ENCODE peak calls at places on chromosomes 1 and 21, in seven cellular contexts. One of them, this sample, is unnamed.
A peak's percentile ranks its signal among the peaks of the same experiment; 100 is the strongest.

GRCh38 chr21:16425297-16425696 is 695.5 kb downstream of the USP25 start:
- DNase-seq in SJSA1: no peak
- DNase-seq in PC-3: no peak
- DNase-seq in trophoblast cell: no peak
- DNase-seq in left ventricle myocardium inferior: no peak
- DNase-seq in MM.1S: no peak
- DNase-seq in naive thymus-derived CD4-positive, alpha-beta T cell: no peak
- DNase-seq in this sample: no peak

GRCh38 chr1:160428655-160429054 is 28.3 kb downstream of the VANGL2 start:
- DNase-seq in SJSA1: peak; percentile 70
- DNase-seq in PC-3: peak; percentile 70
- DNase-seq in trophoblast cell: peak; percentile 70
- DNase-seq in left ventricle myocardium inferior: no peak
- DNase-seq in MM.1S: peak; percentile 55
- DNase-seq in naive thymus-derived CD4-positive, alpha-beta T cell: peak; percentile 35
- DNase-seq in this sample: peak; percentile 58

GRCh38 chr1:67545364-67545763 is 115.2 kb upstream of the SERBP1 start:
- DNase-seq in SJSA1: no peak
- DNase-seq in PC-3: no peak
- DNase-seq in trophoblast cell: no peak
- DNase-seq in left ventricle myocardium inferior: no peak
- DNase-seq in MM.1S: no peak
- DNase-seq in naive thymus-derived CD4-positive, alpha-beta T cell: no peak
- DNase-seq in this sample: no peak

GRCh38 chr1:197911857-197912696 is 5.1 kb upstream of the LHX9 start:
- DNase-seq in SJSA1: no peak
- DNase-seq in PC-3: no peak
- DNase-seq in trophoblast cell: no peak
- DNase-seq in left ventricle myocardium inferior: no peak
- DNase-seq in MM.1S: no peak
- DNase-seq in naive thymus-derived CD4-positive, alpha-beta T cell: no peak
- DNase-seq in this sample: no peak

GRCh38 chr21:45386728-45387371 is 18.1 kb upstream of the COL18A1 start:
- DNase-seq in SJSA1: peak; percentile 75
- DNase-seq in PC-3: peak; percentile 75
- DNase-seq in trophoblast cell: no peak
- DNase-seq in left ventricle myocardium inferior: peak; percentile 37
- DNase-seq in MM.1S: no peak
- DNase-seq in naive thymus-derived CD4-positive, alpha-beta T cell: no peak
- DNase-seq in this sample: peak; percentile 43

GRCh38 chr1:212413902-212414327 is 771 bp downstream of the PACC1 start:
- DNase-seq in SJSA1: peak; percentile 29
- DNase-seq in PC-3: no peak
- DNase-seq in trophoblast cell: no peak
- DNase-seq in left ventricle myocardium inferior: no peak
- DNase-seq in MM.1S: no peak
- DNase-seq in naive thymus-derived CD4-positive, alpha-beta T cell: no peak
- DNase-seq in this sample: no peak

GRCh38 chr1:235831148-235831547 is 35.6 kb downstream of the LYST start:
- DNase-seq in SJSA1: no peak
- DNase-seq in PC-3: peak; percentile 17
- DNase-seq in trophoblast cell: peak; percentile 30
- DNase-seq in left ventricle myocardium inferior: peak; percentile 24
- DNase-seq in MM.1S: no peak
- DNase-seq in naive thymus-derived CD4-positive, alpha-beta T cell: no peak
- DNase-seq in this sample: no peak

GRCh38 chr1:35561297-35561971 is 3.8 kb downstream of the NCDN start:
- DNase-seq in SJSA1: no peak
- DNase-seq in PC-3: no peak
- DNase-seq in trophoblast cell: no peak
- DNase-seq in left ventricle myocardium inferior: no peak
- DNase-seq in MM.1S: no peak
- DNase-seq in naive thymus-derived CD4-positive, alpha-beta T cell: no peak
- DNase-seq in this sample: no peak

GRCh38 chr1:184350573-184350972 is 36.3 kb upstream of the C1orf21 start:
- DNase-seq in SJSA1: no peak
- DNase-seq in PC-3: no peak
- DNase-seq in trophoblast cell: no peak
- DNase-seq in left ventricle myocardium inferior: no peak
- DNase-seq in MM.1S: no peak
- DNase-seq in naive thymus-derived CD4-positive, alpha-beta T cell: no peak
- DNase-seq in this sample: no peak

GRCh38 chr1:244893836-244894235 is 29.5 kb upstream of the HNRNPU start:
- DNase-seq in SJSA1: no peak
- DNase-seq in PC-3: no peak
- DNase-seq in trophoblast cell: no peak
- DNase-seq in left ventricle myocardium inferior: no peak
- DNase-seq in MM.1S: no peak
- DNase-seq in naive thymus-derived CD4-positive, alpha-beta T cell: no peak
- DNase-seq in this sample: no peak

GRCh38 chr1:173444757-173445156 is 32.4 kb upstream of the PRDX6 start:
- DNase-seq in SJSA1: no peak
- DNase-seq in PC-3: peak; percentile 33
- DNase-seq in trophoblast cell: peak; percentile 36
- DNase-seq in left ventricle myocardium inferior: no peak
- DNase-seq in MM.1S: peak; percentile 91
- DNase-seq in naive thymus-derived CD4-positive, alpha-beta T cell: peak; percentile 57
- DNase-seq in this sample: no peak

GRCh38 chr1:235657747-235658526 is 8.4 kb upstream of the GNG4 start:
- DNase-seq in SJSA1: no peak
- DNase-seq in PC-3: no peak
- DNase-seq in trophoblast cell: peak; percentile 31
- DNase-seq in left ventricle myocardium inferior: no peak
- DNase-seq in MM.1S: no peak
- DNase-seq in naive thymus-derived CD4-positive, alpha-beta T cell: no peak
- DNase-seq in this sample: no peak

GRCh38 chr1:180150982-180151381 is 3.7 kb upstream of the QSOX1 start:
- DNase-seq in SJSA1: no peak
- DNase-seq in PC-3: peak; percentile 35
- DNase-seq in trophoblast cell: no peak
- DNase-seq in left ventricle myocardium inferior: no peak
- DNase-seq in MM.1S: no peak
- DNase-seq in naive thymus-derived CD4-positive, alpha-beta T cell: no peak
- DNase-seq in this sample: no peak

GRCh38 chr1:234870582-234870981 is 258.1 kb downstream of the TOMM20 start:
- DNase-seq in SJSA1: no peak
- DNase-seq in PC-3: no peak
- DNase-seq in trophoblast cell: no peak
- DNase-seq in left ventricle myocardium inferior: no peak
- DNase-seq in MM.1S: no peak
- DNase-seq in naive thymus-derived CD4-positive, alpha-beta T cell: no peak
- DNase-seq in this sample: no peak

GRCh38 chr21:18959817-18960216 is 556.2 kb upstream of the TMPRSS15 start:
- DNase-seq in SJSA1: no peak
- DNase-seq in PC-3: no peak
- DNase-seq in trophoblast cell: no peak
- DNase-seq in left ventricle myocardium inferior: no peak
- DNase-seq in MM.1S: no peak
- DNase-seq in naive thymus-derived CD4-positive, alpha-beta T cell: no peak
- DNase-seq in this sample: no peak
- H3K27ac ChIP-seq in SJSA1: no peak overlapping the region
- H3K27ac ChIP-seq in PC-3: no peak overlapping the region
- H3K27ac ChIP-seq in trophoblast cell: no peak overlapping the region
- H3K27ac ChIP-seq in left ventricle myocardium inferior: no peak overlapping the region
- H3K27ac ChIP-seq in MM.1S: no peak overlapping the region
- H3K27ac ChIP-seq in naive thymus-derived CD4-positive, alpha-beta T cell: no peak overlapping the region
- H3K27ac ChIP-seq in this sample: no peak overlapping the region

GRCh38 chr1:16155537-16156410 is at the start of gene EPHA2:
- DNase-seq in SJSA1: peak; percentile 97
- DNase-seq in PC-3: peak; percentile 97
- DNase-seq in trophoblast cell: peak; percentile 65
- DNase-seq in left ventricle myocardium inferior: peak; percentile 91
- DNase-seq in MM.1S: no peak
- DNase-seq in naive thymus-derived CD4-positive, alpha-beta T cell: no peak
- DNase-seq in this sample: peak; percentile 74
- H3K27me3 ChIP-seq in SJSA1: no peaks in the 10 kb centered on the region
- H3K27me3 ChIP-seq in PC-3: no peaks in the 10 kb centered on the region
- H3K27me3 ChIP-seq in trophoblast cell: no peaks in the 10 kb centered on the region
- H3K27me3 ChIP-seq in left ventricle myocardium inferior: no peaks in the 10 kb centered on the region
- H3K27me3 ChIP-seq in MM.1S: peaks cover 53% of the 10 kb centered on the region
- H3K27me3 ChIP-seq in naive thymus-derived CD4-positive, alpha-beta T cell: no peaks in the 10 kb centered on the region
- H3K27me3 ChIP-seq in this sample: peaks cover 4% of the 10 kb centered on the region

GRCh38 chr1:89556716-89557442 is 32.2 kb downstream of the LRRC8B start:
- DNase-seq in SJSA1: no peak
- DNase-seq in PC-3: no peak
- DNase-seq in trophoblast cell: peak; percentile 81
- DNase-seq in left ventricle myocardium inferior: no peak
- DNase-seq in MM.1S: no peak
- DNase-seq in naive thymus-derived CD4-positive, alpha-beta T cell: no peak
- DNase-seq in this sample: no peak
- H3K27ac ChIP-seq in SJSA1: no peak overlapping the region
- H3K27ac ChIP-seq in PC-3: no peak overlapping the region
- H3K27ac ChIP-seq in trophoblast cell: no peak overlapping the region
- H3K27ac ChIP-seq in left ventricle myocardium inferior: peak overlapping the region; percentile 10
- H3K27ac ChIP-seq in MM.1S: no peak overlapping the region
- H3K27ac ChIP-seq in naive thymus-derived CD4-positive, alpha-beta T cell: no peak overlapping the region
- H3K27ac ChIP-seq in this sample: peak overlapping the region; percentile 71

GRCh38 chr1:39694026-39694425 is 2.8 kb upstream of the HPCAL4 start:
- DNase-seq in SJSA1: no peak
- DNase-seq in PC-3: peak; percentile 40
- DNase-seq in trophoblast cell: peak; percentile 14
- DNase-seq in left ventricle myocardium inferior: no peak
- DNase-seq in MM.1S: no peak
- DNase-seq in naive thymus-derived CD4-positive, alpha-beta T cell: no peak
- DNase-seq in this sample: no peak
- H3K27me3 ChIP-seq in SJSA1: peaks cover 66% of the 10 kb centered on the region
- H3K27me3 ChIP-seq in PC-3: peaks cover 18% of the 10 kb centered on the region
- H3K27me3 ChIP-seq in trophoblast cell: peaks cover 52% of the 10 kb centered on the region
- H3K27me3 ChIP-seq in left ventricle myocardium inferior: peaks cover 67% of the 10 kb centered on the region
- H3K27me3 ChIP-seq in MM.1S: no peaks in the 10 kb centered on the region
- H3K27me3 ChIP-seq in naive thymus-derived CD4-positive, alpha-beta T cell: no peaks in the 10 kb centered on the region
- H3K27me3 ChIP-seq in this sample: no peaks in the 10 kb centered on the region

GRCh38 chr1:117096871-117097842 is 24.4 kb downstream of the TRIM45 start:
- DNase-seq in SJSA1: no peak
- DNase-seq in PC-3: no peak
- DNase-seq in trophoblast cell: peak; percentile 97
- DNase-seq in left ventricle myocardium inferior: no peak
- DNase-seq in MM.1S: no peak
- DNase-seq in naive thymus-derived CD4-positive, alpha-beta T cell: no peak
- DNase-seq in this sample: no peak
- H3K27ac ChIP-seq in SJSA1: no peak overlapping the region
- H3K27ac ChIP-seq in PC-3: no peak overlapping the region
- H3K27ac ChIP-seq in trophoblast cell: peak overlapping the region; percentile 89
- H3K27ac ChIP-seq in left ventricle myocardium inferior: no peak overlapping the region
- H3K27ac ChIP-seq in MM.1S: peak overlapping the region; percentile 67
- H3K27ac ChIP-seq in naive thymus-derived CD4-positive, alpha-beta T cell: no peak overlapping the region
- H3K27ac ChIP-seq in this sample: no peak overlapping the region

GRCh38 chr1:22277662-22278061 is 134.8 kb upstream of the WNT4 start:
- DNase-seq in SJSA1: no peak
- DNase-seq in PC-3: no peak
- DNase-seq in trophoblast cell: no peak
- DNase-seq in left ventricle myocardium inferior: no peak
- DNase-seq in MM.1S: no peak
- DNase-seq in naive thymus-derived CD4-positive, alpha-beta T cell: no peak
- DNase-seq in this sample: no peak
- H3K27me3 ChIP-seq in SJSA1: peaks cover 18% of the 10 kb centered on the region
- H3K27me3 ChIP-seq in PC-3: no peaks in the 10 kb centered on the region
- H3K27me3 ChIP-seq in trophoblast cell: no peaks in the 10 kb centered on the region
- H3K27me3 ChIP-seq in left ventricle myocardium inferior: peaks cover 89% of the 10 kb centered on the region
- H3K27me3 ChIP-seq in MM.1S: peaks cover 99% of the 10 kb centered on the region
- H3K27me3 ChIP-seq in naive thymus-derived CD4-positive, alpha-beta T cell: peaks cover 3% of the 10 kb centered on the region
- H3K27me3 ChIP-seq in this sample: no peaks in the 10 kb centered on the region

GRCh38 chr21:36204980-36205379 is 48.4 kb downstream of the DOP1B start:
- DNase-seq in SJSA1: no peak
- DNase-seq in PC-3: no peak
- DNase-seq in trophoblast cell: no peak
- DNase-seq in left ventricle myocardium inferior: peak; percentile 37
- DNase-seq in MM.1S: no peak
- DNase-seq in naive thymus-derived CD4-positive, alpha-beta T cell: no peak
- DNase-seq in this sample: no peak
- H3K27ac ChIP-seq in SJSA1: no peak overlapping the region
- H3K27ac ChIP-seq in PC-3: no peak overlapping the region
- H3K27ac ChIP-seq in trophoblast cell: no peak overlapping the region
- H3K27ac ChIP-seq in left ventricle myocardium inferior: peak overlapping the region; percentile 54
- H3K27ac ChIP-seq in MM.1S: no peak overlapping the region
- H3K27ac ChIP-seq in naive thymus-derived CD4-positive, alpha-beta T cell: no peak overlapping the region
- H3K27ac ChIP-seq in this sample: no peak overlapping the region